ENCODE peak calls at places on chromosomes 11 and 22, in four cellular contexts. Y, J, Z and G are unnamed samples. For H3K4me1 and H3K36me3, the result is how much of the 10 kb centered on the place peaks cover.

GRCh38 chr22:30506507-30506968 is 1.0 kb upstream of the SEC14L4 start:
- DNase-seq in Y (peak), J (no peak), Z (no peak), G (peak)

GRCh38 chr11:108147150-108147549 is 25.8 kb downstream of the ACAT1 start:
- DNase-seq in J (no peak), Y (no peak), Z (no peak), G (no peak)

GRCh38 chr11:82797595-82797971 is 63.9 kb upstream of the FAM181B start:
- DNase-seq in Y (no peak), J (no peak), Z (no peak), G (no peak)

GRCh38 chr11:113884361-113884836 is 9.0 kb upstream of the USP28 start:
- DNase-seq in J (no peak), Z (no peak), Y (no peak), G (no peak)

GRCh38 chr11:130209944-130210854 is 50.6 kb downstream of the ST14 start:
- DNase-seq in Y (peak), J (no peak), Z (peak), G (peak)

GRCh38 chr11:46322759-46323158 is 24.5 kb upstream of the DGKZ start:
- DNase-seq in J (peak), Z (no peak), Y (no peak), G (no peak)

GRCh38 chr22:46528121-46528610 is 9.3 kb downstream of the CELSR1 start:
- DNase-seq in Y (no peak), Z (no peak), J (peak), G (no peak)

GRCh38 chr11:113874920-113875413 is 405 bp downstream of the USP28 start:
- DNase-seq in Z (no peak), Y (no peak), J (no peak), G (no peak)

GRCh38 chr11:115226556-115226955 is 277.7 kb downstream of the CADM1 start:
- DNase-seq in Y (no peak), Z (no peak), J (peak), G (no peak)

GRCh38 chr11:46149342-46149741 is 28.1 kb upstream of the PHF21A start:
- DNase-seq in Z (no peak), Y (no peak), J (no peak), G (no peak)

GRCh38 chr11:108034034-108034433 is 25.3 kb downstream of the CUL5 start:
- DNase-seq in Y (no peak), Z (no peak), J (no peak), G (no peak)

GRCh38 chr22:44811141-44811540 is 58.8 kb downstream of the ARHGAP8 start:
- DNase-seq in J (no peak), Y (no peak), Z (no peak), G (no peak)

GRCh38 chr11:17413414-17414316 is 25.2 kb upstream of the KCNJ11 start:
- DNase-seq in Z (no peak), J (no peak), Y (peak), G (peak)

GRCh38 chr22:47724751-47725150 is 962.3 kb downstream of the TBC1D22A start:
- DNase-seq in Y (no peak), Z (no peak), J (no peak), G (no peak)

GRCh38 chr11:124096364-124096763 is 18.9 kb upstream of the VWA5A start:
- DNase-seq in Z (no peak), Y (no peak), J (no peak), G (no peak)

GRCh38 chr11:95444309-95445202 is 213.6 kb upstream of the SESN3 start:
- DNase-seq in Y (no peak), J (no peak), Z (no peak), G (no peak)

GRCh38 chr11:41309716-41310115 is 149.7 kb downstream of the LRRC4C start:
- DNase-seq in Y (no peak), J (no peak), Z (no peak), G (no peak)

GRCh38 chr11:66951927-66952337 is 6.3 kb downstream of the PC start:
- DNase-seq in J (peak), Z (no peak), Y (peak), G (no peak)

GRCh38 chr11:130520231-130520630 is 71.8 kb downstream of the ADAMTS15 start:
- DNase-seq in J (no peak), Y (no peak), Z (no peak), G (no peak)

GRCh38 chr11:2805388-2806057 is 80.1 kb downstream of the CDKN1C start:
- DNase-seq in J (no peak), Y (peak), Z (no peak), G (no peak)

GRCh38 chr11:2806351-2807058 is 79.1 kb downstream of the CDKN1C start:
- DNase-seq in J (no peak), Y (peak), Z (no peak), G (peak)

GRCh38 chr11:2803186-2804057 is 82.2 kb downstream of the CDKN1C start:
- DNase-seq in J (no peak), Z (no peak), Y (peak), G (peak)

GRCh38 chr11:2804189-2804588 is 81.4 kb downstream of the CDKN1C start:
- DNase-seq in Y (no peak), Z (no peak), J (no peak), G (peak)

GRCh38 chr11:2804701-2805387 is 80.7 kb downstream of the CDKN1C start:
- DNase-seq in Y (peak), Z (no peak), J (no peak), G (peak)
- H3K4me1 ChIP-seq in Y (under half), Z (under half), J (under half), G (under half)

DNA sequence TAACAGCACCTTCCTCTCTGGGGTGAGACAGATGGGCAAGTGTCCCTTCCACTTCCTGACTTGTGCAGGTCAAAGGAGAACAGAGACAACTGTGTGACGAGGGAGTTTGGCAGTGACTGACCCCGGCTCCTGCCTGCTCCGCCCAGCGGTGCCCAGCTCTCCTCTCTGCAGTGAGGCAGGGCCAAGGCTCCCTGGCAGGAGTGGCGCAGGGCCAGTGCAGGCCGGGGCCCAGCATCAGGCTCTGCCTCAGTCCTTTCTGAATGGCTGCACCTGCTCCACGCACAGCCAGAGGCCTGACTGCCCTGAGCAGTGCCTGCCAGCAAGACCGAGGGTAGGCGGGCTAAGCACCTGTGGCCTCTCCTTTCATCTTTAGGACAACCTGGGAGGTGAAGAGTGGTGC is 54.2 kb downstream of the WT1 start:
- DNase-seq in Z (no peak), Y (no peak), J (no peak), G (no peak)
- H3K36me3 ChIP-seq in Z (under half), Y (under half), J (under half), G (under half)

GRCh38 chr22:19626042-19626560 is 88.2 kb upstream of the SEPTIN5 start:
- DNase-seq in Y (no peak), J (no peak), Z (no peak), G (peak)
- H3K27ac ChIP-seq in Y (no peak), J (no peak), Z (no peak), G (no peak)

GRCh38 chr11:118313242-118313641 is 8.7 kb downstream of the CD3E start:
- DNase-seq in Y (no peak), J (peak), Z (no peak), G (no peak)

GRCh38 chr11:118310781-118311485 is 6.4 kb downstream of the CD3E start:
- DNase-seq in Z (no peak), J (no peak), Y (no peak), G (no peak)

GRCh38 chr11:118312328-118312727 is 7.8 kb downstream of the CD3E start:
- DNase-seq in Y (no peak), J (no peak), Z (no peak), G (no peak)

GRCh38 chr11:118311518-118311917 is 7.0 kb downstream of the CD3E start:
- DNase-seq in Z (no peak), J (peak), Y (no peak), G (no peak)

GRCh38 chr11:118310271-118310670 is 5.7 kb downstream of the CD3E start:
- DNase-seq in Z (no peak), Y (no peak), J (no peak), G (no peak)
- H3K4me1 ChIP-seq in Z (under half), Y (under half), J (under half), G (under half)

DNA sequence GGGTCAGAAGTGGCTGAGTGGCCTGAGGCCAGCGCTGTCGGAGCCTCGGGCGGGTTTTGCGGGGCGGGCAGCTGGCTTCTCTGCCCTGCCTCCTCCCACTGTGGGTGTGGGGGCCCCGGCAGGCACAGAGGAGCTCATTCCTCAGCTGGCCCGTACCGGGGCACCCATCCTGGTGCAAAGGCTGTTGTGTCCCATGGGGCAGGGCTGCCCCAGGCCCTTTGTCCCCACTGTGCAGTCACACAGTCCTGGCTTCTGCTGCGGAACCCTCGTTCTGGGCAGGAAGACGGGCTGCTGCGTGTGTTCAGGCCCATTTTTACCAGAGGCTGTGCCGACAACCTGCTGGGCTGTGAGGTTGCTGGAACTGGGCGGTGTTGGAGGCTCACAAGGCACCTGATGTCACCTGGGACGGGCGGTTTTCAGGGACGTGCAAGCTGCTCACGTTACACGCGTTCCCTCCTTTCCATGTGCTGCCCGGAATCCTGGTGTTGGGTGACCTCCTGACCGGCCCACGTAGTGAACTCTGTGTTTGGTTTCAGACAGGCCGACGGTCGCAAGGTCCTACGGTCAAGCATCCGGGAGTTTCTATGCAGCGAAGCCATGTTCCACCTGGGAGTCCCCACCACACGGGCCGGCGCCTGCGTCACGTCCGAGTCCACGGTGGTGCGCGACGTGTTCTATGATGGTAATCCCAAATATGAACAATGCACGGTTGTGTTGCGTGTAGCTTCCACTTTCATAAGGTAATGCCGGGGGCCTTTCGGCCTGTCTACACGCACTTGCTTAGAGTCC is 5.2 kb downstream of the SELENOO start:
- DNase-seq in Y (no peak), J (no peak), Z (no peak), G (no peak)
- H3K36me3 ChIP-seq in Y (half or more), J (under half), Z (under half), G (under half)

GRCh38 chr11:75867778-75868374 is 52.9 kb downstream of the UVRAG start:
- DNase-seq in Y (peak), Z (no peak), J (peak), G (no peak)

GRCh38 chr11:75873417-75874148 is 58.6 kb downstream of the UVRAG start:
- DNase-seq in Y (no peak), Z (no peak), J (no peak), G (no peak)

GRCh38 chr11:75872887-75873416 is 57.9 kb downstream of the UVRAG start:
- DNase-seq in Y (no peak), J (no peak), Z (no peak), G (no peak)

GRCh38 chr11:75868990-75869389 is 54.0 kb downstream of the UVRAG start:
- DNase-seq in Z (no peak), Y (no peak), J (no peak), G (no peak)

DNA sequence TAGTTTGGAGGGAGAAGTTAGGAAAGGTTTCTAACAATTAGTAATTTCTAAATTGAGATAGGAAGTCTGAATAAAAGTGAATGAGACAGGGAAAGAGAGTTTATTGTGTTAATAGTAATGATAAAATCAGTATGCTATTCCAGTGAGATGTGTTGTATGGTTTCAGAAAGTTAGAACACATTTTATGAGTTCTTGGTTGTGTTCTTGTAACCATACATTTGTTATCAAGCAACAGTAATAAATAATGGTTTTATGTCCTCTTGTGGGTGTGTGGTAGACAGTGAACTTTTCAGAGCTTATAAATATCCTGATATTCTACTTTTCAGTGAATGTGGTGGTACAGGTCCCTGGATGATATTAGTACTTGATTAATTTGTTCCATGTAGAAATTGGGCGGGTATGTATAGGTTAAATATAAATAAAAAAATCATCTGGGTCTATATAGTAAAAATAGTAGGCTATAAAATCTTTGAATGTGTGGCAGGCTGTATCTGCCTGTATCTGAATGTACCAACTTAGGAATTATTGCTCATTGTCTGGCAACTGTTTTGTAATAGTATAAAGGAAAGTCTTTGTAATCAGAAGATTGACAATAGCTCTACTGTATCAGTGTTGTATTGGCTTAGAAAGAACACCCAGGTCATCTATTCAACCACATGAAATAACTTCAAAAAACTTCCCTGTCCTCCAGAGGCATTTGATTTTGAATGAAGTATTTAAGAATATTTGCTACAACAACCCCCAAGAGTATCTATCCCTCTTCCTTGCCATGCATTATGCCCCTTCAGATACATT is 54.8 kb downstream of the UVRAG start:
- DNase-seq in J (no peak), Y (no peak), Z (no peak), G (no peak)
- H3K27ac ChIP-seq in J (no peak), Y (no peak), Z (no peak), G (no peak)

GRCh38 chr11:1485504-1485885 is 1.1 kb downstream of the MOB2 start:
- DNase-seq in Y (no peak), Z (no peak), J (no peak), G (peak)

GRCh38 chr11:1484716-1485503 is 1.7 kb downstream of the MOB2 start:
- DNase-seq in Y (no peak), J (no peak), Z (no peak), G (peak)

GRCh38 chr11:1487851-1488574 is 1.4 kb upstream of the MOB2 start:
- DNase-seq in Y (peak), Z (no peak), J (no peak), G (peak)

GRCh38 chr11:1487091-1487850 is 692 bp upstream of the MOB2 start:
- DNase-seq in J (no peak), Z (no peak), Y (no peak), G (peak)

GRCh38 chr11:1486054-1486825 is at the start of gene MOB2:
- DNase-seq in Z (no peak), Y (peak), J (no peak), G (peak)
- H3K4me1 ChIP-seq in Z (half or more), Y (half or more), J (under half), G (under half)

GRCh38 chr11:2707736-2708135 is 7.9 kb upstream of the KCNQ1OT1 start:
- DNase-seq in J (no peak), Z (no peak), Y (no peak), G (no peak)

GRCh38 chr11:2708151-2708581 is 8.4 kb upstream of the KCNQ1OT1 start:
- DNase-seq in J (no peak), Y (no peak), Z (no peak), G (no peak)

GRCh38 chr11:2704356-2704755 is 4.6 kb upstream of the KCNQ1OT1 start:
- DNase-seq in Y (no peak), J (no peak), Z (no peak), G (no peak)

GRCh38 chr11:2704896-2705606 is 5.3 kb upstream of the KCNQ1OT1 start:
- DNase-seq in J (no peak), Z (no peak), Y (no peak), G (peak)

DNA sequence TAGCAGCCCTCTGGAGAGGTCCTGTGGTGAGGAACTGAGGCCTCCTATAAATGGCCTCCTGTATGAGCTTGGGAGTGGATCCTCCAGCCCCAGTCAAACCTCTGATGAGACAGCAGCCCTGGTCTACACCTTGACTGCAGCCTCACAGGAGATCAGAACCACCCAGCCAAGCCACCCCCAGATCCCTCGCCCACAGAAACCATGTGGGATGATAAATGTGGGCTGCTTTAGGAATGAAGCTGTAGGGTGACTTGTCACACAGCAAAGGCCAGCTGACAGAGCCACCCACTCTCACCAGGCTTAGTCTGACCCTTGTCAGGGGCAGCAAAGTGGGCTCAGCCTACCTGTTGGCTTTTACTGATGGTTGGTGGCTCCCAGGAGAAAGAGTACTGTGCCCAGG is 6.5 kb upstream of the KCNQ1OT1 start:
- DNase-seq in J (no peak), Z (no peak), Y (no peak), G (no peak)
- H3K36me3 ChIP-seq in J (under half), Z (under half), Y (under half), G (under half)